ENCODE peak calls at places on chromosome 3, in nine cellular contexts. Z is fibroblast of mammary gland; L is kidney glomerular epithelial cell; H is spleen; O is H7; K is neural progenitor cell; J is astrocyte of the spinal cord; B is foreskin fibroblast; E is activated T-helper 1 cell treated with anti-CD3 and anti-CD28 coated beads, Interleukin-12 subunit alpha, Interleukin-12 subunit beta, Interleukin-2, Interleukin-4 antibody, amounts not matched to agents 30 ng/mL and 10 ng/mL and 1 ng/mL, durations not matched to agents 14 hours and 24 hours and 36 hours. G is an unnamed sample.

GRCh38 chr3:64988188-64988587 is 300.4 kb upstream of the ADAMTS9 start:
- DNase-seq in Z (peak; percentile 32), L (no peak), H (no peak), O (no peak), K (no peak), J (no peak), B (peak; percentile 50), E (no peak), G (no peak)

GRCh38 chr3:48400824-48401433 is 28.9 kb downstream of the FBXW12 start:
- DNase-seq in Z (peak; percentile 66), L (peak; percentile 52), H (peak; percentile 77), O (peak; percentile 93), K (peak; percentile 70), J (peak; percentile 35), B (peak; percentile 73), E (peak; percentile 44), G (peak; percentile 50)

GRCh38 chr3:152574461-152575079 is 260.4 kb upstream of the P2RY1 start:
- DNase-seq in Z (peak; percentile 75), L (peak; percentile 66), H (no peak), O (peak; percentile 15), K (peak; percentile 50), J (peak; percentile 70), B (peak; percentile 86), E (no peak), G (peak; percentile 47)

GRCh38 chr3:184240384-184241140 is 8.2 kb downstream of the ALG3 start:
- DNase-seq in Z (peak; percentile 30), L (no peak), H (peak; percentile 54), O (peak; percentile 84), K (peak; percentile 59), J (peak; percentile 37), B (peak; percentile 60), E (no peak), G (peak; percentile 42)

GRCh38 chr3:109973733-109974132 is 636.4 kb upstream of the DPPA4 start:
- DNase-seq in Z (peak; percentile 17), L (no peak), H (no peak), O (no peak), K (no peak), J (peak; percentile 9), B (peak; percentile 9), E (no peak), G (no peak)

GRCh38 chr3:151835751-151836550 is 22.0 kb downstream of the AADAC start:
- DNase-seq in Z (peak; percentile 65), L (peak; percentile 57), H (no peak), O (no peak), K (peak; percentile 6), J (peak; percentile 77), B (peak; percentile 48), E (no peak), G (no peak)

GRCh38 chr3:187013080-187013838 is 82.9 kb downstream of the ST6GAL1 start:
- DNase-seq in Z (no peak), L (no peak), H (no peak), O (no peak), K (no peak), J (peak; percentile 61), B (peak; percentile 31), E (no peak), G (no peak)

GRCh38 chr3:11914651-11915050 is 68.0 kb upstream of the TAMM41 start:
- DNase-seq in Z (no peak), L (no peak), H (no peak), O (no peak), K (no peak), J (no peak), B (no peak), E (no peak), G (no peak)

GRCh38 chr3:63353383-63353782 is 75.3 kb downstream of the SYNPR start:
- DNase-seq in Z (peak; percentile 82), L (peak; percentile 9), H (no peak), O (no peak), K (no peak), J (peak; percentile 42), B (peak; percentile 89), E (no peak), G (no peak)

GRCh38 chr3:121477589-121477988 is 68.2 kb downstream of the POLQ start:
- DNase-seq in Z (peak; percentile 92), L (no peak), H (no peak), O (no peak), K (no peak), J (peak; percentile 83), B (peak; percentile 82), E (no peak), G (no peak)

GRCh38 chr3:133167340-133168024 is 129.3 kb downstream of the TMEM108 start:
- DNase-seq in Z (no peak), L (no peak), H (no peak), O (no peak), K (no peak), J (no peak), B (no peak), E (no peak), G (no peak)

GRCh38 chr3:52028572-52028971 is 27.8 kb downstream of the DUSP7 start:
- DNase-seq in Z (peak; percentile 21), L (no peak), H (no peak), O (no peak), K (no peak), J (no peak), B (peak; percentile 77), E (no peak), G (no peak)

GRCh38 chr3:118736107-118736506 is 298.5 kb downstream of the IGSF11 start:
- DNase-seq in Z (no peak), L (no peak), H (no peak), O (no peak), K (no peak), J (no peak), B (no peak), E (no peak), G (no peak)

GRCh38 chr3:52350981-52351761 is 35.1 kb downstream of the DNAH1 start:
- DNase-seq in Z (no peak), L (no peak), H (peak; percentile 41), O (no peak), K (no peak), J (no peak), B (no peak), E (no peak), G (no peak)

GRCh38 chr3:157423337-157423736 is 13.3 kb upstream of the PTX3 start:
- DNase-seq in Z (peak; percentile 27), L (no peak), H (no peak), O (no peak), K (no peak), J (no peak), B (peak; percentile 67), E (no peak), G (no peak)

GRCh38 chr3:83882701-83883100 is 1076.1 kb upstream of the CADM2 start:
- DNase-seq in Z (no peak), L (no peak), H (no peak), O (no peak), K (no peak), J (no peak), B (peak; percentile 4), E (no peak), G (no peak)

GRCh38 chr3:27504749-27505148 is 20.6 kb upstream of the SLC4A7 start:
- DNase-seq in Z (no peak), L (no peak), H (no peak), O (no peak), K (no peak), J (no peak), B (no peak), E (no peak), G (no peak)

GRCh38 chr3:48957006-48957705 is 32.9 kb upstream of the P4HTM start:
- DNase-seq in Z (no peak), L (no peak), H (no peak), O (no peak), K (no peak), J (no peak), B (no peak), E (no peak), G (no peak)

GRCh38 chr3:26719148-26719547 is 96.6 kb downstream of the LRRC3B start:
- DNase-seq in Z (no peak), L (no peak), H (no peak), O (no peak), K (peak; percentile 91), J (no peak), B (no peak), E (no peak), G (no peak)

GRCh38 chr3:131972091-131972490 is 62.7 kb downstream of the CPNE4 start:
- DNase-seq in Z (no peak), L (no peak), H (no peak), O (no peak), K (no peak), J (peak; percentile 63), B (peak; percentile 35), E (no peak), G (no peak)

GRCh38 chr3:120438971-120439370 is 11.8 kb downstream of the FSTL1 start:
- DNase-seq in Z (peak; percentile 73), L (peak; percentile 89), H (no peak), O (no peak), K (peak; percentile 20), J (peak; percentile 90), B (peak; percentile 91), E (no peak), G (no peak)

GRCh38 chr3:134430950-134431445 is 54.8 kb downstream of the ANAPC13 start:
- DNase-seq in Z (no peak), L (no peak), H (no peak), O (no peak), K (no peak), J (no peak), B (peak; percentile 20), E (no peak), G (no peak)

GRCh38 chr3:155370764-155371503 is 77.5 kb upstream of the STRIT1 start:
- DNase-seq in Z (no peak), L (no peak), H (no peak), O (no peak), K (no peak), J (no peak), B (no peak), E (no peak), G (no peak)

GRCh38 chr3:141851411-141851810 is 25.0 kb upstream of the ATP1B3 start:
- DNase-seq in Z (no peak), L (no peak), H (no peak), O (no peak), K (no peak), J (no peak), B (no peak), E (no peak), G (no peak)

GRCh38 chr3:195048059-195048905 is 222.7 kb downstream of the XXYLT1 start:
- DNase-seq in Z (no peak), L (no peak), H (no peak), O (no peak), K (no peak), J (no peak), B (no peak), E (no peak), G (no peak)

GRCh38 chr3:8848696-8849131 is 79.3 kb upstream of the OXTR start:
- DNase-seq in Z (peak; percentile 42), L (peak; percentile 15), H (no peak), O (no peak), K (no peak), J (peak; percentile 84), B (peak; percentile 85), E (no peak), G (no peak)

GRCh38 chr3:42891042-42891441 is 14.9 kb upstream of the ZNF662 start:
- DNase-seq in Z (no peak), L (no peak), H (no peak), O (no peak), K (peak; percentile 72), J (no peak), B (no peak), E (no peak), G (no peak)

GRCh38 chr3:187667526-187667925 is 2.7 kb downstream of the SST start:
- DNase-seq in Z (no peak), L (no peak), H (no peak), O (no peak), K (no peak), J (no peak), B (no peak), E (no peak), G (no peak)

GRCh38 chr3:29137601-29138000 is 143.3 kb upstream of the RBMS3 start:
- DNase-seq in Z (no peak), L (no peak), H (no peak), O (no peak), K (no peak), J (no peak), B (no peak), E (no peak), G (no peak)

GRCh38 chr3:158711886-158712285 is 20.4 kb downstream of the RARRES1 start:
- DNase-seq in Z (peak; percentile 87), L (peak; percentile 44), H (no peak), O (no peak), K (no peak), J (peak; percentile 82), B (peak; percentile 83), E (no peak), G (no peak)

GRCh38 chr3:47475570-47476329 is at the start of gene SCAP:
- DNase-seq in Z (peak; percentile 78), L (peak; percentile 57), H (peak; percentile 97), O (peak; percentile 98), K (peak; percentile 97), J (peak; percentile 75), B (peak; percentile 97), E (peak; percentile 95), G (peak; percentile 95)